ENCODE peak calls at places on chromosomes 5 and 9, in seven cellular contexts. One of them, this sample, is unnamed.

GRCh38 chr5:99032234-99033013 is 103.6 kb upstream of the CHD1 start:
- DNase-seq in testis: peak; percentile 79
- DNase-seq in colonic mucosa: peak; percentile 83
- DNase-seq in OCI-LY7: peak; percentile 56
- DNase-seq in fibroblast of lung: peak; percentile 91
- DNase-seq in upper lobe of right lung: no peak
- DNase-seq in CD8-positive, alpha-beta T cell: no peak
- DNase-seq in this sample: peak; percentile 65

GRCh38 chr5:11268894-11269293 is 507.9 kb upstream of the DAP start:
- DNase-seq in testis: no peak
- DNase-seq in colonic mucosa: no peak
- DNase-seq in OCI-LY7: no peak
- DNase-seq in fibroblast of lung: no peak
- DNase-seq in upper lobe of right lung: no peak
- DNase-seq in CD8-positive, alpha-beta T cell: no peak
- DNase-seq in this sample: no peak

GRCh38 chr9:92097997-92098482 is 17.2 kb downstream of the SPTLC1 start:
- DNase-seq in testis: peak; percentile 94
- DNase-seq in colonic mucosa: peak; percentile 91
- DNase-seq in OCI-LY7: no peak
- DNase-seq in fibroblast of lung: peak; percentile 80
- DNase-seq in upper lobe of right lung: peak; percentile 88
- DNase-seq in CD8-positive, alpha-beta T cell: peak; percentile 4
- DNase-seq in this sample: no peak

GRCh38 chr5:5235685-5236084 is 95.6 kb downstream of the ADAMTS16 start:
- DNase-seq in testis: no peak
- DNase-seq in colonic mucosa: no peak
- DNase-seq in OCI-LY7: no peak
- DNase-seq in fibroblast of lung: no peak
- DNase-seq in upper lobe of right lung: no peak
- DNase-seq in CD8-positive, alpha-beta T cell: no peak
- DNase-seq in this sample: no peak

GRCh38 chr9:126261584-126262356 is 64.9 kb upstream of the MVB12B start:
- DNase-seq in testis: no peak
- DNase-seq in colonic mucosa: no peak
- DNase-seq in OCI-LY7: no peak
- DNase-seq in fibroblast of lung: peak; percentile 4
- DNase-seq in upper lobe of right lung: no peak
- DNase-seq in CD8-positive, alpha-beta T cell: no peak
- DNase-seq in this sample: no peak

GRCh38 chr9:114989600-114990410 is 59.4 kb upstream of the TNFSF8 start:
- DNase-seq in testis: no peak
- DNase-seq in colonic mucosa: no peak
- DNase-seq in OCI-LY7: no peak
- DNase-seq in fibroblast of lung: no peak
- DNase-seq in upper lobe of right lung: no peak
- DNase-seq in CD8-positive, alpha-beta T cell: no peak
- DNase-seq in this sample: no peak

GRCh38 chr9:95770653-95771131 is 104.8 kb upstream of the ERCC6L2 start:
- DNase-seq in testis: no peak
- DNase-seq in colonic mucosa: no peak
- DNase-seq in OCI-LY7: no peak
- DNase-seq in fibroblast of lung: no peak
- DNase-seq in upper lobe of right lung: no peak
- DNase-seq in CD8-positive, alpha-beta T cell: no peak
- DNase-seq in this sample: no peak

GRCh38 chr9:106878943-106879916 is 16.3 kb downstream of the ZNF462 start:
- DNase-seq in testis: peak; percentile 77
- DNase-seq in colonic mucosa: peak; percentile 67
- DNase-seq in OCI-LY7: no peak
- DNase-seq in fibroblast of lung: peak; percentile 98
- DNase-seq in upper lobe of right lung: no peak
- DNase-seq in CD8-positive, alpha-beta T cell: no peak
- DNase-seq in this sample: no peak

GRCh38 chr5:157306690-157307089 is 40.8 kb downstream of the CYFIP2 start:
- DNase-seq in testis: no peak
- DNase-seq in colonic mucosa: no peak
- DNase-seq in OCI-LY7: peak; percentile 38
- DNase-seq in fibroblast of lung: no peak
- DNase-seq in upper lobe of right lung: no peak
- DNase-seq in CD8-positive, alpha-beta T cell: peak; percentile 39
- DNase-seq in this sample: no peak

GRCh38 chr5:157311595-157311994 is 45.7 kb downstream of the CYFIP2 start:
- DNase-seq in testis: no peak
- DNase-seq in colonic mucosa: no peak
- DNase-seq in OCI-LY7: no peak
- DNase-seq in fibroblast of lung: no peak
- DNase-seq in upper lobe of right lung: no peak
- DNase-seq in CD8-positive, alpha-beta T cell: no peak
- DNase-seq in this sample: no peak

GRCh38 chr5:157308826-157309465 is 43.0 kb downstream of the CYFIP2 start:
- DNase-seq in testis: no peak
- DNase-seq in colonic mucosa: no peak
- DNase-seq in OCI-LY7: peak; percentile 36
- DNase-seq in fibroblast of lung: no peak
- DNase-seq in upper lobe of right lung: no peak
- DNase-seq in CD8-positive, alpha-beta T cell: no peak
- DNase-seq in this sample: no peak

GRCh38 chr5:157312492-157312891 is 46.6 kb downstream of the CYFIP2 start:
- DNase-seq in testis: peak; percentile 62
- DNase-seq in colonic mucosa: peak; percentile 26
- DNase-seq in OCI-LY7: peak; percentile 72
- DNase-seq in fibroblast of lung: peak; percentile 53
- DNase-seq in upper lobe of right lung: no peak
- DNase-seq in CD8-positive, alpha-beta T cell: peak; percentile 39
- DNase-seq in this sample: peak; percentile 60

DNA sequence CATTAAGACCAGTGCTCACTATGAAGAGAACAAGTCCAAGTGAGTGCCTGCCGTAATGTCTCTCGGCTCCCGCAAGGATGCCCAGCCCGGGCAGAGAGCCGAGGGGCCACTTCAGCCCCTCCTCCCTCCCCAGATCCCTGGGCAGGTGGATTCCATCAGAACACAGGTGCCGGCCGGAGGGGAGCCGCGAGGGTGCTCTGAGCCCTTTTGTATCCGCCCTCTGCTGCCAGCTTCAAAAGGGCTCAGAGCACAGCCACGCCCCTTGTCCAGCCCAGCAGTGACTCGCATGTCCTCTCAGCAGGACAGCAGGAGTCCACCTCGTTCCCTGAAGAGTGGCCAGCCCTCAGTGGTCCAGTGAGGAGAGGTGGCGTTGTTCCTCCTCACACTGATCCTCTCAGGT is 43.9 kb downstream of the CYFIP2 start:
- DNase-seq in testis: no peak
- DNase-seq in colonic mucosa: no peak
- DNase-seq in OCI-LY7: no peak
- DNase-seq in fibroblast of lung: no peak
- DNase-seq in upper lobe of right lung: no peak
- DNase-seq in CD8-positive, alpha-beta T cell: no peak
- DNase-seq in this sample: peak; percentile 14
- H3K36me3 ChIP-seq in testis: no peaks in the 10 kb centered on the region
- H3K36me3 ChIP-seq in colonic mucosa: no peaks in the 10 kb centered on the region
- H3K36me3 ChIP-seq in OCI-LY7: peaks cover 95% of the 10 kb centered on the region
- H3K36me3 ChIP-seq in fibroblast of lung: no peaks in the 10 kb centered on the region
- H3K36me3 ChIP-seq in upper lobe of right lung: no peaks in the 10 kb centered on the region
- H3K36me3 ChIP-seq in CD8-positive, alpha-beta T cell: peaks cover 47% of the 10 kb centered on the region
- H3K36me3 ChIP-seq in this sample: peaks cover 5% of the 10 kb centered on the region

DNA sequence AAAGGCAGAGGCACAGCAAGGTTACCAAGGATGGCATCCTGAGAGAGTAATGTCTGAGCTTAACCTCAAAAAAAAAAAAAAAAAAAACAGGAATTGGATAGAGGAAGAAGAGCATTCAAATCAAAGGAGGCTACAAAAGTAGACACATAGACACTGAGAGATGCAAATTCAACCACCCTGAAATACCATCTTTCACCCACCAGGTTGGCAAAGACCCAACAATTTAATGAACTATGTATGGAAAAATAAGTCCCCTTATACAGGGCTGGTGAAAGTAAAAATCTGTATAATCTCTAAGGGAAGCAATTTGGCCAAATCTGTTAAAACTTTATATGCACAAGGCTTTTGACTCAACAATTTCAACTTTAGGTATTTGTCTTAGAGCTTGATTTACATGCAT is 4.9 kb downstream of the NADK2 start:
- DNase-seq in testis: no peak
- DNase-seq in colonic mucosa: no peak
- DNase-seq in OCI-LY7: peak; percentile 68
- DNase-seq in fibroblast of lung: no peak
- DNase-seq in upper lobe of right lung: no peak
- DNase-seq in CD8-positive, alpha-beta T cell: no peak
- DNase-seq in this sample: no peak
- H3K4me3 ChIP-seq in testis: no peak overlapping the region
- H3K4me3 ChIP-seq in colonic mucosa: no peak overlapping the region
- H3K4me3 ChIP-seq in OCI-LY7: peak overlapping the region; percentile 84
- H3K4me3 ChIP-seq in fibroblast of lung: no peak overlapping the region
- H3K4me3 ChIP-seq in upper lobe of right lung: no peak overlapping the region
- H3K4me3 ChIP-seq in CD8-positive, alpha-beta T cell: no peak overlapping the region
- H3K4me3 ChIP-seq in this sample: no peak overlapping the region

GRCh38 chr9:121942313-121942712 is 150.8 kb downstream of the TTLL11 start:
- DNase-seq in testis: no peak
- DNase-seq in colonic mucosa: no peak
- DNase-seq in OCI-LY7: peak; percentile 33
- DNase-seq in fibroblast of lung: no peak
- DNase-seq in upper lobe of right lung: no peak
- DNase-seq in CD8-positive, alpha-beta T cell: no peak
- DNase-seq in this sample: no peak
- H3K36me3 ChIP-seq in testis: no peaks in the 10 kb centered on the region
- H3K36me3 ChIP-seq in colonic mucosa: no peaks in the 10 kb centered on the region
- H3K36me3 ChIP-seq in OCI-LY7: no peaks in the 10 kb centered on the region
- H3K36me3 ChIP-seq in fibroblast of lung: no peaks in the 10 kb centered on the region
- H3K36me3 ChIP-seq in upper lobe of right lung: no peaks in the 10 kb centered on the region
- H3K36me3 ChIP-seq in CD8-positive, alpha-beta T cell: no peaks in the 10 kb centered on the region
- H3K36me3 ChIP-seq in this sample: no peaks in the 10 kb centered on the region

DNA sequence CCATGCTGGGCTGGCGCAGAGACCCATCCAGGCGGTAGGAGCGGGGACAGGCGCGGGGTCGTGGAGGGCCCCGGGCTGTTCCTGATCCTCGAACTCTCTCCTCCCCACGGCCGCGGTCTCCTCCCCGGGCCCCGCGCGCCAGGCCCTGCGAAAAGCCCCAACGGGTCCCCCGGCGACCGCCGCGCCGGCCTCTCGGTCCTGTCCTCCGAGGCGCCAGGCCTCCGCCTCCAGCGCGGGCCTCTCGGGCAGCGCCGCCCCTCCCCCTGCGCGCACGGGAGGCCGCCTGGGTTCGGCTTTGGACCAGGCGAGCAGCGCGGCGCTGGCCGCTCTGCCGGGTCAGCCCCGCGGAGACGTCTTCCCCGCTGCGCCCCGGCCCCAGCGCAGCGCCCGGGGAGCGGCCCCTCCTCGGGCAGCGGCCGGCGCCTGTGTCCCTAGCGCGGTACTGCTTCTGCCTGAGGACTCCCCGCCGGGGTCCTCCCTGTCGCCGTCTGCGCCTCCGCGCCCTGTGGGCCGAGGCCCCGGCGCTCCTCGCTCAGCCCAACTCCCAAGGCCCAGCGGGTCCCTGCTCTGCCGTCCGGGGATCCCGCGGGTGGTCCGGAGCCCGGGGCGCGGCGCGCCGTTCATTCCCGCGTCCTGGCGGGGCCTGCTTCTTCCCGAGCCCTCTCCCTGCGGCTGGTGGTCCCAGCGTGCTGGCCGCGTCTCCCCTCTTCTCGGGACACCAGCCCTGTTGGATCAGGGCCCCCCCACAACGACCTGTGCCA is 13.4 kb downstream of the COL23A1 start:
- DNase-seq in testis: no peak
- DNase-seq in colonic mucosa: no peak
- DNase-seq in OCI-LY7: no peak
- DNase-seq in fibroblast of lung: no peak
- DNase-seq in upper lobe of right lung: no peak
- DNase-seq in CD8-positive, alpha-beta T cell: no peak
- DNase-seq in this sample: no peak
- H3K4me3 ChIP-seq in testis: peak overlapping the region; percentile 50
- H3K4me3 ChIP-seq in colonic mucosa: no peak overlapping the region
- H3K4me3 ChIP-seq in OCI-LY7: no peak overlapping the region
- H3K4me3 ChIP-seq in fibroblast of lung: no peak overlapping the region
- H3K4me3 ChIP-seq in upper lobe of right lung: peak overlapping the region; percentile 26
- H3K4me3 ChIP-seq in CD8-positive, alpha-beta T cell: no peak overlapping the region
- H3K4me3 ChIP-seq in this sample: no peak overlapping the region

DNA sequence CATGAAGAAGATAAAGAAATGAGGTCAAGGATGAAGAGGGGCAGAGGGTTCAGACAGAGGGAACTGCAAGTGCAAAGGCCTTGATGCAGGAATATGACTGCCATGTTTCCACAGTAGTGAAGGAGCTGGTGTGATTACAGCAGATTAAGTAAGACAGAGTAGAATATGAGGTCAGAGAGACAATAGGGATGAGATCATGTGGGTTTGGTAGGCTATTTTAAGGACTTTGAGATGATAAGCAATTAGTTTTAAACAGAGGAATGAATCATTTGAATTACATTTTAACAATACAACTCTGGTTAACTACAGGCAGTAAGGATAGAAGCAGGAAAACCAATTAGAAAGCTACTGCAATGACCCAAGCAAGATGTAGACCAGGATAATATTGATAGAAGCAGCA is 7.7 kb downstream of the CENPK start:
- DNase-seq in testis: no peak
- DNase-seq in colonic mucosa: no peak
- DNase-seq in OCI-LY7: no peak
- DNase-seq in fibroblast of lung: peak; percentile 20
- DNase-seq in upper lobe of right lung: no peak
- DNase-seq in CD8-positive, alpha-beta T cell: no peak
- DNase-seq in this sample: no peak
- H3K36me3 ChIP-seq in testis: no peaks in the 10 kb centered on the region
- H3K36me3 ChIP-seq in colonic mucosa: no peaks in the 10 kb centered on the region
- H3K36me3 ChIP-seq in OCI-LY7: peaks cover 82% of the 10 kb centered on the region
- H3K36me3 ChIP-seq in fibroblast of lung: no peaks in the 10 kb centered on the region
- H3K36me3 ChIP-seq in upper lobe of right lung: no peaks in the 10 kb centered on the region
- H3K36me3 ChIP-seq in CD8-positive, alpha-beta T cell: peaks cover 16% of the 10 kb centered on the region
- H3K36me3 ChIP-seq in this sample: peaks cover 60% of the 10 kb centered on the region